ENCODE peak calls at places on chromosome 2, in nine cellular contexts. One of them, this sample, is unnamed.

GRCh38 chr2:45922577-45922988 is 271.1 kb downstream of the PRKCE start:
- DNase-seq in GM12878: no peak
- DNase-seq in PC-3: peak; percentile 48
- DNase-seq in astrocyte: peak; percentile 65
- DNase-seq in CD8-positive, alpha-beta T cell: no peak
- DNase-seq in psoas muscle: no peak
- DNase-seq in HL-60: no peak
- DNase-seq in substantia nigra: no peak
- DNase-seq in CD8-positive, alpha-beta memory T cell: no peak
- DNase-seq in this sample: no peak

GRCh38 chr2:222861411-222862067 is 703 bp downstream of the ACSL3 start:
- DNase-seq in GM12878: no peak
- DNase-seq in CD8-positive, alpha-beta memory T cell: peak; percentile 63
- DNase-seq in HL-60: no peak
- DNase-seq in substantia nigra: no peak
- DNase-seq in psoas muscle: peak; percentile 62
- DNase-seq in CD8-positive, alpha-beta T cell: peak; percentile 60
- DNase-seq in PC-3: no peak
- DNase-seq in astrocyte: no peak
- DNase-seq in this sample: no peak

GRCh38 chr2:229689307-229689839 is 25.0 kb downstream of the DNER start:
- DNase-seq in substantia nigra: no peak
- DNase-seq in HL-60: no peak
- DNase-seq in astrocyte: no peak
- DNase-seq in CD8-positive, alpha-beta memory T cell: no peak
- DNase-seq in psoas muscle: no peak
- DNase-seq in PC-3: no peak
- DNase-seq in CD8-positive, alpha-beta T cell: no peak
- DNase-seq in GM12878: no peak
- DNase-seq in this sample: no peak

GRCh38 chr2:159595410-159596046 is 20.8 kb downstream of the BAZ2B start:
- DNase-seq in substantia nigra: no peak
- DNase-seq in CD8-positive, alpha-beta T cell: no peak
- DNase-seq in CD8-positive, alpha-beta memory T cell: no peak
- DNase-seq in GM12878: no peak
- DNase-seq in astrocyte: peak; percentile 27
- DNase-seq in HL-60: no peak
- DNase-seq in PC-3: peak; percentile 9
- DNase-seq in psoas muscle: no peak
- DNase-seq in this sample: no peak

GRCh38 chr2:240479561-240479960 is 44.1 kb downstream of the GPC1 start:
- DNase-seq in GM12878: no peak
- DNase-seq in CD8-positive, alpha-beta T cell: no peak
- DNase-seq in CD8-positive, alpha-beta memory T cell: no peak
- DNase-seq in HL-60: no peak
- DNase-seq in psoas muscle: no peak
- DNase-seq in PC-3: no peak
- DNase-seq in astrocyte: no peak
- DNase-seq in substantia nigra: no peak
- DNase-seq in this sample: no peak

GRCh38 chr2:28134262-28134812 is 243.8 kb downstream of the BABAM2 start:
- DNase-seq in astrocyte: no peak
- DNase-seq in psoas muscle: no peak
- DNase-seq in GM12878: no peak
- DNase-seq in CD8-positive, alpha-beta memory T cell: no peak
- DNase-seq in CD8-positive, alpha-beta T cell: no peak
- DNase-seq in substantia nigra: no peak
- DNase-seq in PC-3: peak; percentile 50
- DNase-seq in HL-60: peak; percentile 35
- DNase-seq in this sample: peak; percentile 20

GRCh38 chr2:168699834-168700417 is 102.5 kb upstream of the NOSTRIN start:
- DNase-seq in substantia nigra: no peak
- DNase-seq in GM12878: no peak
- DNase-seq in CD8-positive, alpha-beta T cell: no peak
- DNase-seq in astrocyte: peak; percentile 52
- DNase-seq in CD8-positive, alpha-beta memory T cell: no peak
- DNase-seq in HL-60: no peak
- DNase-seq in psoas muscle: peak; percentile 65
- DNase-seq in PC-3: no peak
- DNase-seq in this sample: no peak

GRCh38 chr2:176461098-176461497 is 191.9 kb downstream of the MTX2 start:
- DNase-seq in astrocyte: peak; percentile 22
- DNase-seq in HL-60: no peak
- DNase-seq in CD8-positive, alpha-beta memory T cell: no peak
- DNase-seq in psoas muscle: no peak
- DNase-seq in GM12878: no peak
- DNase-seq in PC-3: peak; percentile 39
- DNase-seq in substantia nigra: no peak
- DNase-seq in CD8-positive, alpha-beta T cell: no peak
- DNase-seq in this sample: no peak

GRCh38 chr2:241273552-241273988 is 41.9 kb downstream of the HDLBP start:
- DNase-seq in CD8-positive, alpha-beta memory T cell: no peak
- DNase-seq in substantia nigra: no peak
- DNase-seq in HL-60: no peak
- DNase-seq in GM12878: no peak
- DNase-seq in psoas muscle: no peak
- DNase-seq in astrocyte: no peak
- DNase-seq in PC-3: no peak
- DNase-seq in CD8-positive, alpha-beta T cell: no peak
- DNase-seq in this sample: no peak

GRCh38 chr2:199261221-199261620 is 196.5 kb downstream of the SATB2 start:
- DNase-seq in astrocyte: peak; percentile 81
- DNase-seq in CD8-positive, alpha-beta T cell: no peak
- DNase-seq in CD8-positive, alpha-beta memory T cell: no peak
- DNase-seq in HL-60: no peak
- DNase-seq in GM12878: no peak
- DNase-seq in psoas muscle: no peak
- DNase-seq in substantia nigra: no peak
- DNase-seq in PC-3: peak; percentile 82
- DNase-seq in this sample: no peak

GRCh38 chr2:234310166-234310565 is 186.7 kb downstream of the ARL4C start:
- DNase-seq in PC-3: no peak
- DNase-seq in CD8-positive, alpha-beta T cell: no peak
- DNase-seq in GM12878: no peak
- DNase-seq in CD8-positive, alpha-beta memory T cell: no peak
- DNase-seq in HL-60: no peak
- DNase-seq in psoas muscle: no peak
- DNase-seq in substantia nigra: no peak
- DNase-seq in astrocyte: no peak
- DNase-seq in this sample: no peak

DNA sequence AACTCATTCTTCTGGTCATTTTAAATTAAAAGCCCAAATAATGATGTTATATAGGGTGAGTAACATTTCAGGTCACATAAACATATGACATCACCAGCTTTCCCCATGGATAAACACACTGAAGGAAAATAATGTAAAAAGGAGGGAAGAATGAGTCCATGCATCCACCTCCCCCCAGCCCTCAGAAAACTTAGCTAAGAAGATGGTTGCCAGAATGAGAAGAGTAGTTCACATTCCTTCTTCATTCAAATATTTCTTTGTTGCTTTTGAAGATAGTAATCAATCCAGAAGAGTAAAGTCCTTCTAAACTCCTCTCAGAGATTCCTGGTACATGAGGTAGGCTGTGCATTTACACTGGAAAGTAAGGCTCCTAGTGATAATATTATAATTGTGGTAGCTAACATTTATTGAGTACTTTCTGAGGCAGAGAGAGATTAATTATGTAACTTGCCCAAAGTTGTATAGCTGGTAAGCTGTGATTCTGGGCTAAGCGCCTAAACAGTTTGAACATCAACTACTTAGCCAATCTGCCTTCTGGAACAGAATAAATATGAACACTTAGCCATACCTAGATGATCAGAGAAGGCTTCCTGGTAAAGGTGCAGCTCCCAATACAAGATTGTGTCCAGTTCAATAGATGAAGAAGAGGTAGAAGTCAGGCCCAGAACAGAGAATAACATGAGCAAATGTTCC is 256.7 kb upstream of the FN1 start:
- DNase-seq in substantia nigra: no peak
- DNase-seq in psoas muscle: no peak
- DNase-seq in astrocyte: peak; percentile 85
- DNase-seq in PC-3: no peak
- DNase-seq in HL-60: no peak
- DNase-seq in CD8-positive, alpha-beta T cell: no peak
- DNase-seq in CD8-positive, alpha-beta memory T cell: no peak
- DNase-seq in GM12878: no peak
- DNase-seq in this sample: no peak
- H3K27ac ChIP-seq in substantia nigra: no peak overlapping the region
- H3K27ac ChIP-seq in psoas muscle: no peak overlapping the region
- H3K27ac ChIP-seq in astrocyte: peak overlapping the region; percentile 94
- H3K27ac ChIP-seq in PC-3: peak overlapping the region; percentile 62
- H3K27ac ChIP-seq in HL-60: no peak overlapping the region
- H3K27ac ChIP-seq in CD8-positive, alpha-beta T cell: no peak overlapping the region
- H3K27ac ChIP-seq in CD8-positive, alpha-beta memory T cell: no peak overlapping the region
- H3K27ac ChIP-seq in GM12878: no peak overlapping the region
- H3K27ac ChIP-seq in this sample: no peak overlapping the region

GRCh38 chr2:97210336-97210735 is 97.4 kb downstream of the ANKRD36 start:
- DNase-seq in CD8-positive, alpha-beta T cell: no peak
- DNase-seq in substantia nigra: no peak
- DNase-seq in CD8-positive, alpha-beta memory T cell: no peak
- DNase-seq in psoas muscle: no peak
- DNase-seq in PC-3: no peak
- DNase-seq in astrocyte: no peak
- DNase-seq in GM12878: no peak
- DNase-seq in HL-60: no peak
- DNase-seq in this sample: no peak
- H3K27ac ChIP-seq in CD8-positive, alpha-beta T cell: no peak overlapping the region
- H3K27ac ChIP-seq in substantia nigra: no peak overlapping the region
- H3K27ac ChIP-seq in CD8-positive, alpha-beta memory T cell: no peak overlapping the region
- H3K27ac ChIP-seq in psoas muscle: no peak overlapping the region
- H3K27ac ChIP-seq in PC-3: no peak overlapping the region
- H3K27ac ChIP-seq in astrocyte: no peak overlapping the region
- H3K27ac ChIP-seq in GM12878: no peak overlapping the region
- H3K27ac ChIP-seq in HL-60: no peak overlapping the region
- H3K27ac ChIP-seq in this sample: no peak overlapping the region

GRCh38 chr2:36369163-36369562 is 13.6 kb downstream of the CRIM1 start:
- DNase-seq in CD8-positive, alpha-beta memory T cell: no peak
- DNase-seq in CD8-positive, alpha-beta T cell: no peak
- DNase-seq in astrocyte: no peak
- DNase-seq in HL-60: no peak
- DNase-seq in substantia nigra: no peak
- DNase-seq in psoas muscle: no peak
- DNase-seq in PC-3: no peak
- DNase-seq in GM12878: no peak
- DNase-seq in this sample: no peak
- H3K27ac ChIP-seq in CD8-positive, alpha-beta memory T cell: no peak overlapping the region
- H3K27ac ChIP-seq in CD8-positive, alpha-beta T cell: no peak overlapping the region
- H3K27ac ChIP-seq in astrocyte: no peak overlapping the region
- H3K27ac ChIP-seq in HL-60: no peak overlapping the region
- H3K27ac ChIP-seq in substantia nigra: no peak overlapping the region
- H3K27ac ChIP-seq in psoas muscle: peak overlapping the region; percentile 74
- H3K27ac ChIP-seq in PC-3: no peak overlapping the region
- H3K27ac ChIP-seq in GM12878: no peak overlapping the region
- H3K27ac ChIP-seq in this sample: peak overlapping the region; percentile 90

GRCh38 chr2:108244667-108245414 is 5.1 kb downstream of the SULT1C3 start:
- DNase-seq in astrocyte: no peak
- DNase-seq in PC-3: no peak
- DNase-seq in psoas muscle: no peak
- DNase-seq in substantia nigra: no peak
- DNase-seq in HL-60: no peak
- DNase-seq in GM12878: no peak
- DNase-seq in CD8-positive, alpha-beta T cell: no peak
- DNase-seq in CD8-positive, alpha-beta memory T cell: no peak
- DNase-seq in this sample: no peak
- H3K27ac ChIP-seq in astrocyte: no peak overlapping the region
- H3K27ac ChIP-seq in PC-3: no peak overlapping the region
- H3K27ac ChIP-seq in psoas muscle: no peak overlapping the region
- H3K27ac ChIP-seq in substantia nigra: no peak overlapping the region
- H3K27ac ChIP-seq in HL-60: no peak overlapping the region
- H3K27ac ChIP-seq in GM12878: no peak overlapping the region
- H3K27ac ChIP-seq in CD8-positive, alpha-beta T cell: no peak overlapping the region
- H3K27ac ChIP-seq in CD8-positive, alpha-beta memory T cell: no peak overlapping the region
- H3K27ac ChIP-seq in this sample: peak overlapping the region; percentile 65

DNA sequence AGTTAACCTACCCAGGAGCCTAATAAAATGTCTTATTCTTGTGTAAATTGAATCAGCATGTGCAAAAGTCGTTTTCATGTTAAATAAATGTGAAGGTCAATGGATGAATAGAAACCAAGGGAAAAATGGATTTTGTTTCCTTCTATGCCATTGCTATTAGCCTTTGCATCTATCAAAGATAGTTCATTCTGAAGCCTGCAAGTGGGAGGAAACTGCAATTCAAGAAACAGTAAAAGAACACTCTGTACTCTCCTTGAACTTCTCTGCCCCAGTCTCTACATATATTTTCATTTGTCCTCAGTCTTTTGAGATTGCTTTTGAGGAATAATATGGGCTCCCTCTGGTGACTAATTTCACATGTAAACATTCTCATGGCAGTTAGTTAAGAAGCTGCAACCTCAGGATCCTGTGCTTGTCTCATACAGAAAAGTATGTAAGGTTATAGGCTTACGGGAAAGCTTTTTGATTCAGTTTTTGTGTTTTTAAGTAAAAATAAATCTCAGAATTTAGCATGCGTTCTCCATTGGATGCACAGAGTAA is 1590.0 kb upstream of the LRRTM1 start:
- DNase-seq in CD8-positive, alpha-beta memory T cell: no peak
- DNase-seq in CD8-positive, alpha-beta T cell: no peak
- DNase-seq in psoas muscle: no peak
- DNase-seq in substantia nigra: no peak
- DNase-seq in GM12878: no peak
- DNase-seq in astrocyte: no peak
- DNase-seq in PC-3: peak; percentile 66
- DNase-seq in HL-60: no peak
- DNase-seq in this sample: no peak
- H3K27ac ChIP-seq in CD8-positive, alpha-beta memory T cell: no peak overlapping the region
- H3K27ac ChIP-seq in CD8-positive, alpha-beta T cell: no peak overlapping the region
- H3K27ac ChIP-seq in psoas muscle: no peak overlapping the region
- H3K27ac ChIP-seq in substantia nigra: no peak overlapping the region
- H3K27ac ChIP-seq in GM12878: no peak overlapping the region
- H3K27ac ChIP-seq in astrocyte: no peak overlapping the region
- H3K27ac ChIP-seq in PC-3: no peak overlapping the region
- H3K27ac ChIP-seq in HL-60: no peak overlapping the region
- H3K27ac ChIP-seq in this sample: no peak overlapping the region

GRCh38 chr2:95220449-95220848 is 13.1 kb downstream of the ZNF892 start:
- DNase-seq in substantia nigra: no peak
- DNase-seq in PC-3: no peak
- DNase-seq in psoas muscle: no peak
- DNase-seq in astrocyte: no peak
- DNase-seq in GM12878: no peak
- DNase-seq in CD8-positive, alpha-beta T cell: no peak
- DNase-seq in CD8-positive, alpha-beta memory T cell: no peak
- DNase-seq in HL-60: no peak
- DNase-seq in this sample: no peak
- H3K27ac ChIP-seq in substantia nigra: no peak overlapping the region
- H3K27ac ChIP-seq in PC-3: no peak overlapping the region
- H3K27ac ChIP-seq in psoas muscle: no peak overlapping the region
- H3K27ac ChIP-seq in astrocyte: no peak overlapping the region
- H3K27ac ChIP-seq in GM12878: no peak overlapping the region
- H3K27ac ChIP-seq in CD8-positive, alpha-beta T cell: no peak overlapping the region
- H3K27ac ChIP-seq in CD8-positive, alpha-beta memory T cell: no peak overlapping the region
- H3K27ac ChIP-seq in HL-60: no peak overlapping the region
- H3K27ac ChIP-seq in this sample: no peak overlapping the region

DNA sequence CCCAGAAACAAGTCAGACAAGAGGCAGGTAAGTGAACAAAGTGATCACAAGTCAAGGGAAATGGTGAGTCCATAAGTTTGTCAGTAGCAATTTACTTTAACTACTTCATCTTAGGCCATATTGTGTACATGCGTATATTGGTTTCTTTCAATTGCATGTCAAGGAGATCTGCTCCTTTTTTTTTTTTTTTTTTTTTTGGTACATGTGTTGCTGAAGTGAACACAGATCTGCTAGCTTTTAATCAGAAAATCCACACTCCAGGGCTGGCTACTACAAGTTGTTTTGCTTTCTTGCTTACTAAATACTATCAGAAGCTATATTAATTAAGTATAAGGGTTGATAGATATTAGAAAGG is 985.1 kb downstream of the TSN start:
- DNase-seq in CD8-positive, alpha-beta T cell: no peak
- DNase-seq in CD8-positive, alpha-beta memory T cell: no peak
- DNase-seq in HL-60: no peak
- DNase-seq in psoas muscle: no peak
- DNase-seq in GM12878: no peak
- DNase-seq in astrocyte: no peak
- DNase-seq in PC-3: no peak
- DNase-seq in substantia nigra: no peak
- DNase-seq in this sample: no peak
- H3K27ac ChIP-seq in CD8-positive, alpha-beta T cell: no peak overlapping the region
- H3K27ac ChIP-seq in CD8-positive, alpha-beta memory T cell: no peak overlapping the region
- H3K27ac ChIP-seq in HL-60: no peak overlapping the region
- H3K27ac ChIP-seq in psoas muscle: no peak overlapping the region
- H3K27ac ChIP-seq in GM12878: peak overlapping the region; percentile 20
- H3K27ac ChIP-seq in astrocyte: no peak overlapping the region
- H3K27ac ChIP-seq in PC-3: no peak overlapping the region
- H3K27ac ChIP-seq in substantia nigra: no peak overlapping the region
- H3K27ac ChIP-seq in this sample: no peak overlapping the region